ENCODE peak calls at places on chromosomes 2 and 18, in seven cellular contexts. One of them, this sample, is unnamed.

GRCh38 chr2:120511546-120512320 is 165.8 kb downstream of the INHBB start:
- DNase-seq in memory B cell: no peak
- DNase-seq in osteoblast: no peak
- DNase-seq in Right ventricle myocardium inferior: peak; percentile 30
- DNase-seq in ACHN: no peak
- DNase-seq in cardiac fibroblast: no peak
- DNase-seq in fibroblast of lung: no peak
- DNase-seq in this sample: no peak

GRCh38 chr2:224014336-224014735 is 24.8 kb downstream of the SERPINE2 start:
- DNase-seq in memory B cell: no peak
- DNase-seq in osteoblast: no peak
- DNase-seq in Right ventricle myocardium inferior: no peak
- DNase-seq in ACHN: no peak
- DNase-seq in cardiac fibroblast: no peak
- DNase-seq in fibroblast of lung: no peak
- DNase-seq in this sample: no peak

GRCh38 chr2:18047896-18048657 is 169.6 kb downstream of the KCNS3 start:
- DNase-seq in memory B cell: no peak
- DNase-seq in osteoblast: no peak
- DNase-seq in Right ventricle myocardium inferior: no peak
- DNase-seq in ACHN: no peak
- DNase-seq in cardiac fibroblast: peak; percentile 29
- DNase-seq in fibroblast of lung: peak; percentile 47
- DNase-seq in this sample: peak; percentile 38

GRCh38 chr2:28445448-28446258 is 50.2 kb upstream of the PLB1 start:
- DNase-seq in memory B cell: no peak
- DNase-seq in osteoblast: peak; percentile 96
- DNase-seq in Right ventricle myocardium inferior: no peak
- DNase-seq in ACHN: peak; percentile 96
- DNase-seq in cardiac fibroblast: peak; percentile 98
- DNase-seq in fibroblast of lung: peak; percentile 98
- DNase-seq in this sample: no peak

GRCh38 chr2:101330253-101330921 is 21.9 kb upstream of the RNF149 start:
- DNase-seq in memory B cell: no peak
- DNase-seq in osteoblast: no peak
- DNase-seq in Right ventricle myocardium inferior: peak; percentile 79
- DNase-seq in ACHN: no peak
- DNase-seq in cardiac fibroblast: peak; percentile 33
- DNase-seq in fibroblast of lung: peak; percentile 62
- DNase-seq in this sample: peak; percentile 75

GRCh38 chr2:45237850-45238542 is 228.7 kb upstream of the SIX2 start:
- DNase-seq in memory B cell: no peak
- DNase-seq in osteoblast: peak; percentile 92
- DNase-seq in Right ventricle myocardium inferior: no peak
- DNase-seq in ACHN: peak; percentile 83
- DNase-seq in cardiac fibroblast: peak; percentile 99
- DNase-seq in fibroblast of lung: peak; percentile 97
- DNase-seq in this sample: peak; percentile 47

GRCh38 chr2:112149866-112150435 is 11.8 kb downstream of the FBLN7 start:
- DNase-seq in memory B cell: no peak
- DNase-seq in osteoblast: no peak
- DNase-seq in Right ventricle myocardium inferior: no peak
- DNase-seq in ACHN: no peak
- DNase-seq in cardiac fibroblast: no peak
- DNase-seq in fibroblast of lung: no peak
- DNase-seq in this sample: no peak

GRCh38 chr18:23671564-23671963 is 8.9 kb upstream of the ANKRD29 start:
- DNase-seq in memory B cell: no peak
- DNase-seq in osteoblast: peak; percentile 76
- DNase-seq in Right ventricle myocardium inferior: no peak
- DNase-seq in ACHN: no peak
- DNase-seq in cardiac fibroblast: peak; percentile 70
- DNase-seq in fibroblast of lung: no peak
- DNase-seq in this sample: no peak

GRCh38 chr2:85504434-85505261 is 34.3 kb upstream of the MAT2A start:
- DNase-seq in memory B cell: no peak
- DNase-seq in osteoblast: peak; percentile 90
- DNase-seq in Right ventricle myocardium inferior: no peak
- DNase-seq in ACHN: peak; percentile 96
- DNase-seq in cardiac fibroblast: peak; percentile 92
- DNase-seq in fibroblast of lung: peak; percentile 98
- DNase-seq in this sample: peak; percentile 50

GRCh38 chr2:26270363-26270762 is 25.6 kb downstream of the HADHB start:
- DNase-seq in memory B cell: no peak
- DNase-seq in osteoblast: no peak
- DNase-seq in Right ventricle myocardium inferior: no peak
- DNase-seq in ACHN: no peak
- DNase-seq in cardiac fibroblast: no peak
- DNase-seq in fibroblast of lung: no peak
- DNase-seq in this sample: no peak

GRCh38 chr2:157427922-157428303 is 16.0 kb downstream of the CYTIP start:
- DNase-seq in memory B cell: no peak
- DNase-seq in osteoblast: no peak
- DNase-seq in Right ventricle myocardium inferior: no peak
- DNase-seq in ACHN: no peak
- DNase-seq in cardiac fibroblast: no peak
- DNase-seq in fibroblast of lung: no peak
- DNase-seq in this sample: no peak

This sample was measured in Right ventricle myocardium superior.